ENCODE peak calls at places on chromosome 3, in seven cellular contexts. One of them, this sample, is unnamed.

GRCh38 chr3:161343986-161344385 is 27.3 kb downstream of the SPTSSB start:
- DNase-seq in activated naive CD8-positive, alpha-beta T cell treated with anti-CD3 and anti-CD28 coated beads, Interleukin-2, amount 50 U/mL, for 16 hours: no peak
- DNase-seq in NCI-H1048: no peak
- DNase-seq in hippocampal formation: no peak
- DNase-seq in EH: peak
- DNase-seq in non-pigmented ciliary epithelial cell: no peak
- DNase-seq in amniotic stem cell: no peak
- DNase-seq in this sample: no peak

GRCh38 chr3:184173374-184173722 is 1.3 kb upstream of the AP2M1 start:
- DNase-seq in activated naive CD8-positive, alpha-beta T cell treated with anti-CD3 and anti-CD28 coated beads, Interleukin-2, amount 50 U/mL, for 16 hours: no peak
- DNase-seq in NCI-H1048: no peak
- DNase-seq in EH: no peak
- DNase-seq in amniotic stem cell: no peak
- DNase-seq in hippocampal formation: no peak
- DNase-seq in non-pigmented ciliary epithelial cell: no peak
- DNase-seq in this sample: no peak

GRCh38 chr3:146975476-146975875 is 370.3 kb upstream of the PLSCR5 start:
- DNase-seq in NCI-H1048: no peak
- DNase-seq in hippocampal formation: no peak
- DNase-seq in EH: no peak
- DNase-seq in non-pigmented ciliary epithelial cell: no peak
- DNase-seq in activated naive CD8-positive, alpha-beta T cell treated with anti-CD3 and anti-CD28 coated beads, Interleukin-2, amount 50 U/mL, for 16 hours: no peak
- DNase-seq in amniotic stem cell: no peak
- DNase-seq in this sample: no peak

GRCh38 chr3:54304867-54305266 is 182.5 kb downstream of the CACNA2D3 start:
- DNase-seq in hippocampal formation: no peak
- DNase-seq in EH: no peak
- DNase-seq in NCI-H1048: no peak
- DNase-seq in amniotic stem cell: no peak
- DNase-seq in non-pigmented ciliary epithelial cell: no peak
- DNase-seq in activated naive CD8-positive, alpha-beta T cell treated with anti-CD3 and anti-CD28 coated beads, Interleukin-2, amount 50 U/mL, for 16 hours: no peak
- DNase-seq in this sample: no peak

GRCh38 chr3:194283218-194284006 is 67.7 kb downstream of the CPN2 start:
- DNase-seq in activated naive CD8-positive, alpha-beta T cell treated with anti-CD3 and anti-CD28 coated beads, Interleukin-2, amount 50 U/mL, for 16 hours: no peak
- DNase-seq in EH: no peak
- DNase-seq in hippocampal formation: no peak
- DNase-seq in non-pigmented ciliary epithelial cell: no peak
- DNase-seq in NCI-H1048: no peak
- DNase-seq in amniotic stem cell: no peak
- DNase-seq in this sample: no peak

GRCh38 chr3:52502808-52503350 is 7.7 kb downstream of the STAB1 start:
- DNase-seq in activated naive CD8-positive, alpha-beta T cell treated with anti-CD3 and anti-CD28 coated beads, Interleukin-2, amount 50 U/mL, for 16 hours: no peak
- DNase-seq in NCI-H1048: no peak
- DNase-seq in non-pigmented ciliary epithelial cell: no peak
- DNase-seq in EH: no peak
- DNase-seq in hippocampal formation: no peak
- DNase-seq in amniotic stem cell: no peak
- DNase-seq in this sample: no peak

GRCh38 chr3:52896613-52897012 is 735 bp downstream of the STIMATE start:
- DNase-seq in activated naive CD8-positive, alpha-beta T cell treated with anti-CD3 and anti-CD28 coated beads, Interleukin-2, amount 50 U/mL, for 16 hours: no peak
- DNase-seq in amniotic stem cell: no peak
- DNase-seq in non-pigmented ciliary epithelial cell: no peak
- DNase-seq in NCI-H1048: no peak
- DNase-seq in hippocampal formation: no peak
- DNase-seq in EH: peak
- DNase-seq in this sample: no peak

GRCh38 chr3:169285057-169285990 is 378.2 kb downstream of the MECOM start:
- DNase-seq in hippocampal formation: no peak
- DNase-seq in amniotic stem cell: no peak
- DNase-seq in NCI-H1048: no peak
- DNase-seq in EH: no peak
- DNase-seq in activated naive CD8-positive, alpha-beta T cell treated with anti-CD3 and anti-CD28 coated beads, Interleukin-2, amount 50 U/mL, for 16 hours: no peak
- DNase-seq in non-pigmented ciliary epithelial cell: no peak
- DNase-seq in this sample: no peak

GRCh38 chr3:127072971-127073851 is 90.3 kb downstream of the PLXNA1 start:
- DNase-seq in amniotic stem cell: no peak
- DNase-seq in hippocampal formation: no peak
- DNase-seq in NCI-H1048: no peak
- DNase-seq in non-pigmented ciliary epithelial cell: no peak
- DNase-seq in activated naive CD8-positive, alpha-beta T cell treated with anti-CD3 and anti-CD28 coated beads, Interleukin-2, amount 50 U/mL, for 16 hours: no peak
- DNase-seq in EH: no peak
- DNase-seq in this sample: no peak

GRCh38 chr3:173397161-173398110 is at the start of gene NLGN1:
- DNase-seq in hippocampal formation: peak
- DNase-seq in non-pigmented ciliary epithelial cell: peak
- DNase-seq in amniotic stem cell: peak
- DNase-seq in EH: peak
- DNase-seq in activated naive CD8-positive, alpha-beta T cell treated with anti-CD3 and anti-CD28 coated beads, Interleukin-2, amount 50 U/mL, for 16 hours: no peak
- DNase-seq in NCI-H1048: no peak
- DNase-seq in this sample: no peak

GRCh38 chr3:27312044-27312668 is 57.0 kb downstream of the NEK10 start:
- DNase-seq in EH: peak
- DNase-seq in non-pigmented ciliary epithelial cell: peak
- DNase-seq in hippocampal formation: no peak
- DNase-seq in amniotic stem cell: peak
- DNase-seq in NCI-H1048: peak
- DNase-seq in activated naive CD8-positive, alpha-beta T cell treated with anti-CD3 and anti-CD28 coated beads, Interleukin-2, amount 50 U/mL, for 16 hours: no peak
- DNase-seq in this sample: peak

GRCh38 chr3:13896473-13897154 is 16.7 kb upstream of the WNT7A start:
- DNase-seq in EH: peak
- DNase-seq in NCI-H1048: peak
- DNase-seq in non-pigmented ciliary epithelial cell: peak
- DNase-seq in amniotic stem cell: peak
- DNase-seq in activated naive CD8-positive, alpha-beta T cell treated with anti-CD3 and anti-CD28 coated beads, Interleukin-2, amount 50 U/mL, for 16 hours: no peak
- DNase-seq in hippocampal formation: peak
- DNase-seq in this sample: peak

GRCh38 chr3:23685484-23686258 is 120.1 kb upstream of the UBE2E1 start:
- DNase-seq in non-pigmented ciliary epithelial cell: peak
- DNase-seq in amniotic stem cell: peak
- DNase-seq in hippocampal formation: peak
- DNase-seq in EH: peak
- DNase-seq in NCI-H1048: no peak
- DNase-seq in activated naive CD8-positive, alpha-beta T cell treated with anti-CD3 and anti-CD28 coated beads, Interleukin-2, amount 50 U/mL, for 16 hours: no peak
- DNase-seq in this sample: peak

GRCh38 chr3:64740232-64740631 is 52.4 kb upstream of the ADAMTS9 start:
- DNase-seq in activated naive CD8-positive, alpha-beta T cell treated with anti-CD3 and anti-CD28 coated beads, Interleukin-2, amount 50 U/mL, for 16 hours: no peak
- DNase-seq in amniotic stem cell: no peak
- DNase-seq in non-pigmented ciliary epithelial cell: peak
- DNase-seq in hippocampal formation: no peak
- DNase-seq in NCI-H1048: no peak
- DNase-seq in EH: no peak
- DNase-seq in this sample: peak

GRCh38 chr3:55858302-55858701 is 371.2 kb upstream of the WNT5A start:
- DNase-seq in amniotic stem cell: no peak
- DNase-seq in hippocampal formation: no peak
- DNase-seq in EH: peak
- DNase-seq in NCI-H1048: no peak
- DNase-seq in non-pigmented ciliary epithelial cell: no peak
- DNase-seq in activated naive CD8-positive, alpha-beta T cell treated with anti-CD3 and anti-CD28 coated beads, Interleukin-2, amount 50 U/mL, for 16 hours: no peak
- DNase-seq in this sample: no peak

GRCh38 chr3:56629044-56629443 is 54.0 kb downstream of the TASOR start:
- DNase-seq in NCI-H1048: no peak
- DNase-seq in amniotic stem cell: no peak
- DNase-seq in activated naive CD8-positive, alpha-beta T cell treated with anti-CD3 and anti-CD28 coated beads, Interleukin-2, amount 50 U/mL, for 16 hours: no peak
- DNase-seq in EH: no peak
- DNase-seq in hippocampal formation: no peak
- DNase-seq in non-pigmented ciliary epithelial cell: no peak
- DNase-seq in this sample: no peak

GRCh38 chr3:165159760-165160421 is 36.3 kb downstream of the SLITRK3 start:
- DNase-seq in hippocampal formation: no peak
- DNase-seq in EH: no peak
- DNase-seq in non-pigmented ciliary epithelial cell: no peak
- DNase-seq in amniotic stem cell: no peak
- DNase-seq in activated naive CD8-positive, alpha-beta T cell treated with anti-CD3 and anti-CD28 coated beads, Interleukin-2, amount 50 U/mL, for 16 hours: no peak
- DNase-seq in NCI-H1048: no peak
- DNase-seq in this sample: no peak

GRCh38 chr3:98521897-98522537 is 685 bp downstream of the CLDND1 start:
- DNase-seq in non-pigmented ciliary epithelial cell: peak
- DNase-seq in EH: peak
- DNase-seq in activated naive CD8-positive, alpha-beta T cell treated with anti-CD3 and anti-CD28 coated beads, Interleukin-2, amount 50 U/mL, for 16 hours: peak
- DNase-seq in NCI-H1048: no peak
- DNase-seq in hippocampal formation: no peak
- DNase-seq in amniotic stem cell: peak
- DNase-seq in this sample: peak

GRCh38 chr3:23615068-23615467 is 190.7 kb upstream of the UBE2E1 start:
- DNase-seq in hippocampal formation: no peak
- DNase-seq in non-pigmented ciliary epithelial cell: no peak
- DNase-seq in activated naive CD8-positive, alpha-beta T cell treated with anti-CD3 and anti-CD28 coated beads, Interleukin-2, amount 50 U/mL, for 16 hours: no peak
- DNase-seq in amniotic stem cell: no peak
- DNase-seq in NCI-H1048: no peak
- DNase-seq in EH: no peak
- DNase-seq in this sample: no peak

GRCh38 chr3:43872301-43872700 is 181.6 kb downstream of the ABHD5 start:
- DNase-seq in non-pigmented ciliary epithelial cell: no peak
- DNase-seq in activated naive CD8-positive, alpha-beta T cell treated with anti-CD3 and anti-CD28 coated beads, Interleukin-2, amount 50 U/mL, for 16 hours: no peak
- DNase-seq in amniotic stem cell: peak
- DNase-seq in NCI-H1048: no peak
- DNase-seq in EH: peak
- DNase-seq in hippocampal formation: no peak
- DNase-seq in this sample: no peak

GRCh38 chr3:125163739-125164601 is 48.6 kb downstream of the SLC12A8 start:
- DNase-seq in activated naive CD8-positive, alpha-beta T cell treated with anti-CD3 and anti-CD28 coated beads, Interleukin-2, amount 50 U/mL, for 16 hours: no peak
- DNase-seq in amniotic stem cell: no peak
- DNase-seq in non-pigmented ciliary epithelial cell: no peak
- DNase-seq in EH: peak
- DNase-seq in NCI-H1048: peak
- DNase-seq in hippocampal formation: no peak
- DNase-seq in this sample: peak

GRCh38 chr3:87052499-87053260 is 61.7 kb upstream of the VGLL3 start:
- DNase-seq in non-pigmented ciliary epithelial cell: no peak
- DNase-seq in EH: no peak
- DNase-seq in NCI-H1048: no peak
- DNase-seq in amniotic stem cell: no peak
- DNase-seq in hippocampal formation: no peak
- DNase-seq in activated naive CD8-positive, alpha-beta T cell treated with anti-CD3 and anti-CD28 coated beads, Interleukin-2, amount 50 U/mL, for 16 hours: no peak
- DNase-seq in this sample: no peak

GRCh38 chr3:27224197-27224596 is 145.0 kb downstream of the NEK10 start:
- DNase-seq in non-pigmented ciliary epithelial cell: no peak
- DNase-seq in activated naive CD8-positive, alpha-beta T cell treated with anti-CD3 and anti-CD28 coated beads, Interleukin-2, amount 50 U/mL, for 16 hours: no peak
- DNase-seq in NCI-H1048: no peak
- DNase-seq in hippocampal formation: no peak
- DNase-seq in EH: peak
- DNase-seq in amniotic stem cell: no peak
- DNase-seq in this sample: no peak

GRCh38 chr3:121598564-121598963 is 5.4 kb downstream of the FBXO40 start:
- DNase-seq in EH: no peak
- DNase-seq in amniotic stem cell: no peak
- DNase-seq in NCI-H1048: no peak
- DNase-seq in activated naive CD8-positive, alpha-beta T cell treated with anti-CD3 and anti-CD28 coated beads, Interleukin-2, amount 50 U/mL, for 16 hours: no peak
- DNase-seq in non-pigmented ciliary epithelial cell: no peak
- DNase-seq in hippocampal formation: no peak
- DNase-seq in this sample: no peak

GRCh38 chr3:71693641-71694040 is 31.6 kb downstream of the EIF4E3 start:
- DNase-seq in EH: no peak
- DNase-seq in hippocampal formation: no peak
- DNase-seq in non-pigmented ciliary epithelial cell: no peak
- DNase-seq in activated naive CD8-positive, alpha-beta T cell treated with anti-CD3 and anti-CD28 coated beads, Interleukin-2, amount 50 U/mL, for 16 hours: no peak
- DNase-seq in NCI-H1048: no peak
- DNase-seq in amniotic stem cell: no peak
- DNase-seq in this sample: no peak

GRCh38 chr3:182909318-182910040 is 70.9 kb downstream of the DCUN1D1 start:
- DNase-seq in amniotic stem cell: no peak
- DNase-seq in activated naive CD8-positive, alpha-beta T cell treated with anti-CD3 and anti-CD28 coated beads, Interleukin-2, amount 50 U/mL, for 16 hours: no peak
- DNase-seq in EH: peak
- DNase-seq in NCI-H1048: no peak
- DNase-seq in non-pigmented ciliary epithelial cell: no peak
- DNase-seq in hippocampal formation: no peak
- DNase-seq in this sample: no peak

GRCh38 chr3:18559323-18559972 is 134.3 kb upstream of the SATB1 start:
- DNase-seq in hippocampal formation: no peak
- DNase-seq in activated naive CD8-positive, alpha-beta T cell treated with anti-CD3 and anti-CD28 coated beads, Interleukin-2, amount 50 U/mL, for 16 hours: no peak
- DNase-seq in NCI-H1048: peak
- DNase-seq in EH: no peak
- DNase-seq in non-pigmented ciliary epithelial cell: no peak
- DNase-seq in amniotic stem cell: no peak
- DNase-seq in this sample: peak

GRCh38 chr3:31137718-31138465 is 243.4 kb upstream of the GADL1 start:
- DNase-seq in EH: no peak
- DNase-seq in hippocampal formation: no peak
- DNase-seq in NCI-H1048: no peak
- DNase-seq in activated naive CD8-positive, alpha-beta T cell treated with anti-CD3 and anti-CD28 coated beads, Interleukin-2, amount 50 U/mL, for 16 hours: no peak
- DNase-seq in non-pigmented ciliary epithelial cell: no peak
- DNase-seq in amniotic stem cell: no peak
- DNase-seq in this sample: no peak

GRCh38 chr3:58999134-58999778 is 50.6 kb downstream of the CFAP20DC start:
- DNase-seq in NCI-H1048: no peak
- DNase-seq in non-pigmented ciliary epithelial cell: no peak
- DNase-seq in EH: no peak
- DNase-seq in hippocampal formation: no peak
- DNase-seq in amniotic stem cell: no peak
- DNase-seq in activated naive CD8-positive, alpha-beta T cell treated with anti-CD3 and anti-CD28 coated beads, Interleukin-2, amount 50 U/mL, for 16 hours: no peak
- DNase-seq in this sample: no peak

GRCh38 chr3:38247366-38248035 is 18.1 kb upstream of the SLC22A13 start:
- DNase-seq in EH: peak
- DNase-seq in hippocampal formation: no peak
- DNase-seq in NCI-H1048: no peak
- DNase-seq in amniotic stem cell: peak
- DNase-seq in non-pigmented ciliary epithelial cell: peak
- DNase-seq in activated naive CD8-positive, alpha-beta T cell treated with anti-CD3 and anti-CD28 coated beads, Interleukin-2, amount 50 U/mL, for 16 hours: no peak
- DNase-seq in this sample: peak

GRCh38 chr3:68751883-68752282 is 180.5 kb downstream of the TAFA4 start:
- DNase-seq in EH: no peak
- DNase-seq in NCI-H1048: no peak
- DNase-seq in non-pigmented ciliary epithelial cell: no peak
- DNase-seq in activated naive CD8-positive, alpha-beta T cell treated with anti-CD3 and anti-CD28 coated beads, Interleukin-2, amount 50 U/mL, for 16 hours: no peak
- DNase-seq in hippocampal formation: no peak
- DNase-seq in amniotic stem cell: no peak
- DNase-seq in this sample: no peak

GRCh38 chr3:3305087-3305486 is 125.6 kb upstream of the CRBN start:
- DNase-seq in NCI-H1048: no peak
- DNase-seq in EH: no peak
- DNase-seq in activated naive CD8-positive, alpha-beta T cell treated with anti-CD3 and anti-CD28 coated beads, Interleukin-2, amount 50 U/mL, for 16 hours: no peak
- DNase-seq in amniotic stem cell: no peak
- DNase-seq in non-pigmented ciliary epithelial cell: no peak
- DNase-seq in hippocampal formation: no peak
- DNase-seq in this sample: no peak

This sample was measured in HepG2.